ENCODE peak calls at places on chromosomes 2 and 18, in eight cellular contexts. One of them, this sample, is unnamed.

GRCh38 chr2:223894009-223894408 is 51.1 kb downstream of the WDFY1 start:
- DNase-seq in GM23248: no peak
- DNase-seq in HTR-8/SVneo: no peak
- DNase-seq in nephron progenitor cell: no peak
- DNase-seq in fibroblast of lung: no peak
- DNase-seq in bronchial epithelial cell: no peak
- DNase-seq in iPS-NIHi11: no peak
- DNase-seq in stimulated activated CD4-positive, alpha-beta T cell treated with anti-CD3 and anti-CD28 coated beads, Interleukin-15, amount 100 ng/mL, for 1 hour: no peak
- DNase-seq in this sample: no peak

GRCh38 chr2:230956827-230957755 is 32.0 kb upstream of the GPR55 start:
- DNase-seq in GM23248: peak; percentile 78
- DNase-seq in fibroblast of lung: peak; percentile 65
- DNase-seq in iPS-NIHi11: peak; percentile 76
- DNase-seq in bronchial epithelial cell: peak; percentile 69
- DNase-seq in HTR-8/SVneo: peak; percentile 56
- DNase-seq in nephron progenitor cell: peak; percentile 72
- DNase-seq in stimulated activated CD4-positive, alpha-beta T cell treated with anti-CD3 and anti-CD28 coated beads, Interleukin-15, amount 100 ng/mL, for 1 hour: no peak
- DNase-seq in this sample: peak; percentile 45

GRCh38 chr18:79497638-79498081 is 101.9 kb downstream of the NFATC1 start:
- DNase-seq in iPS-NIHi11: no peak
- DNase-seq in stimulated activated CD4-positive, alpha-beta T cell treated with anti-CD3 and anti-CD28 coated beads, Interleukin-15, amount 100 ng/mL, for 1 hour: no peak
- DNase-seq in nephron progenitor cell: no peak
- DNase-seq in GM23248: no peak
- DNase-seq in fibroblast of lung: peak; percentile 25
- DNase-seq in HTR-8/SVneo: no peak
- DNase-seq in bronchial epithelial cell: no peak
- DNase-seq in this sample: no peak

GRCh38 chr2:11781624-11782023 is 35.2 kb downstream of the LPIN1 start:
- DNase-seq in fibroblast of lung: no peak
- DNase-seq in stimulated activated CD4-positive, alpha-beta T cell treated with anti-CD3 and anti-CD28 coated beads, Interleukin-15, amount 100 ng/mL, for 1 hour: no peak
- DNase-seq in GM23248: no peak
- DNase-seq in bronchial epithelial cell: no peak
- DNase-seq in iPS-NIHi11: no peak
- DNase-seq in HTR-8/SVneo: no peak
- DNase-seq in nephron progenitor cell: peak; percentile 27
- DNase-seq in this sample: no peak

GRCh38 chr2:111185496-111186022 is 64.8 kb downstream of the BCL2L11 start:
- DNase-seq in iPS-NIHi11: no peak
- DNase-seq in HTR-8/SVneo: no peak
- DNase-seq in nephron progenitor cell: no peak
- DNase-seq in stimulated activated CD4-positive, alpha-beta T cell treated with anti-CD3 and anti-CD28 coated beads, Interleukin-15, amount 100 ng/mL, for 1 hour: no peak
- DNase-seq in GM23248: no peak
- DNase-seq in fibroblast of lung: no peak
- DNase-seq in bronchial epithelial cell: no peak
- DNase-seq in this sample: no peak

GRCh38 chr2:45944075-45944474 is 292.6 kb downstream of the PRKCE start:
- DNase-seq in fibroblast of lung: peak; percentile 85
- DNase-seq in iPS-NIHi11: no peak
- DNase-seq in GM23248: peak; percentile 84
- DNase-seq in HTR-8/SVneo: peak; percentile 54
- DNase-seq in stimulated activated CD4-positive, alpha-beta T cell treated with anti-CD3 and anti-CD28 coated beads, Interleukin-15, amount 100 ng/mL, for 1 hour: no peak
- DNase-seq in bronchial epithelial cell: peak; percentile 60
- DNase-seq in nephron progenitor cell: no peak
- DNase-seq in this sample: peak; percentile 84

GRCh38 chr2:150062416-150062815 is 425.1 kb downstream of the RND3 start:
- DNase-seq in HTR-8/SVneo: no peak
- DNase-seq in fibroblast of lung: peak; percentile 15
- DNase-seq in stimulated activated CD4-positive, alpha-beta T cell treated with anti-CD3 and anti-CD28 coated beads, Interleukin-15, amount 100 ng/mL, for 1 hour: no peak
- DNase-seq in GM23248: peak; percentile 66
- DNase-seq in bronchial epithelial cell: no peak
- DNase-seq in iPS-NIHi11: no peak
- DNase-seq in nephron progenitor cell: no peak
- DNase-seq in this sample: no peak

GRCh38 chr2:38692636-38693318 is 26.9 kb downstream of the GALM start:
- DNase-seq in fibroblast of lung: no peak
- DNase-seq in bronchial epithelial cell: peak; percentile 68
- DNase-seq in stimulated activated CD4-positive, alpha-beta T cell treated with anti-CD3 and anti-CD28 coated beads, Interleukin-15, amount 100 ng/mL, for 1 hour: no peak
- DNase-seq in iPS-NIHi11: no peak
- DNase-seq in GM23248: no peak
- DNase-seq in nephron progenitor cell: no peak
- DNase-seq in HTR-8/SVneo: no peak
- DNase-seq in this sample: no peak

GRCh38 chr2:239825705-239825979 is 199.5 kb downstream of the NDUFA10 start:
- DNase-seq in nephron progenitor cell: no peak
- DNase-seq in HTR-8/SVneo: no peak
- DNase-seq in bronchial epithelial cell: peak; percentile 8
- DNase-seq in fibroblast of lung: no peak
- DNase-seq in stimulated activated CD4-positive, alpha-beta T cell treated with anti-CD3 and anti-CD28 coated beads, Interleukin-15, amount 100 ng/mL, for 1 hour: no peak
- DNase-seq in GM23248: no peak
- DNase-seq in iPS-NIHi11: no peak
- DNase-seq in this sample: no peak

GRCh38 chr2:37232131-37232933 is 874 bp downstream of the NDUFAF7 start:
- DNase-seq in stimulated activated CD4-positive, alpha-beta T cell treated with anti-CD3 and anti-CD28 coated beads, Interleukin-15, amount 100 ng/mL, for 1 hour: no peak
- DNase-seq in fibroblast of lung: peak; percentile 76
- DNase-seq in HTR-8/SVneo: peak; percentile 28
- DNase-seq in nephron progenitor cell: peak; percentile 26
- DNase-seq in GM23248: peak; percentile 62
- DNase-seq in iPS-NIHi11: peak; percentile 44
- DNase-seq in bronchial epithelial cell: peak; percentile 35
- DNase-seq in this sample: peak; percentile 15

GRCh38 chr2:1591978-1592907 is 152.1 kb downstream of the PXDN start:
- DNase-seq in stimulated activated CD4-positive, alpha-beta T cell treated with anti-CD3 and anti-CD28 coated beads, Interleukin-15, amount 100 ng/mL, for 1 hour: no peak
- DNase-seq in HTR-8/SVneo: no peak
- DNase-seq in fibroblast of lung: peak; percentile 88
- DNase-seq in nephron progenitor cell: peak; percentile 63
- DNase-seq in GM23248: peak; percentile 46
- DNase-seq in iPS-NIHi11: peak; percentile 84
- DNase-seq in bronchial epithelial cell: peak; percentile 66
- DNase-seq in this sample: peak; percentile 71

GRCh38 chr18:8011906-8012305 is 444.8 kb downstream of the PTPRM start:
- DNase-seq in bronchial epithelial cell: no peak
- DNase-seq in GM23248: no peak
- DNase-seq in iPS-NIHi11: no peak
- DNase-seq in nephron progenitor cell: no peak
- DNase-seq in stimulated activated CD4-positive, alpha-beta T cell treated with anti-CD3 and anti-CD28 coated beads, Interleukin-15, amount 100 ng/mL, for 1 hour: no peak
- DNase-seq in fibroblast of lung: no peak
- DNase-seq in HTR-8/SVneo: no peak
- DNase-seq in this sample: no peak

This sample was measured in foreskin fibroblast.